ENCODE peak calls at places on chromosomes 11 and 22, in six cellular contexts. Z is IMR-90, E is brain microvascular endothelial cell, Y is astrocyte of the cerebellum, M is left ventricle myocardium inferior, K is epithelial cell of proximal tubule. W is an unnamed sample.

GRCh38 chr11:74871037-74871436 is 77.9 kb downstream of the XRRA1 start:
- DNase-seq in K (no peak), M (no peak), Z (no peak), E (no peak), Y (no peak), W (no peak)

GRCh38 chr11:112241486-112241885 is 15.3 kb downstream of the PTS start:
- DNase-seq in Y (peak), E (peak), Z (peak), M (no peak), K (no peak), W (peak)

GRCh38 chr11:86774422-86774821 is 25.9 kb upstream of the PRSS23 start:
- DNase-seq in K (no peak), E (no peak), Z (no peak), M (no peak), Y (no peak), W (no peak)

GRCh38 chr11:85974126-85974525 is 94.8 kb downstream of the PICALM start:
- DNase-seq in Z (peak), M (no peak), E (peak), K (no peak), Y (no peak), W (no peak)

GRCh38 chr11:29135504-29135903 is 881.3 kb downstream of the KCNA4 start:
- DNase-seq in K (peak), Z (peak), E (peak), M (no peak), Y (peak), W (peak)

GRCh38 chr22:44383652-44384562 is 71.2 kb upstream of the SHISAL1 start:
- DNase-seq in E (no peak), K (no peak), M (no peak), Z (no peak), Y (no peak), W (no peak)

GRCh38 chr11:2196970-2197770 is 25.6 kb upstream of the TH start:
- DNase-seq in Y (no peak), Z (peak), K (no peak), M (peak), E (peak), W (peak)

GRCh38 chr11:61968758-61969390 is 1.4 kb upstream of the FTH1 start:
- DNase-seq in Z (no peak), M (no peak), Y (no peak), K (no peak), E (no peak), W (no peak)

GRCh38 chr11:64608260-64608538 is 17.2 kb downstream of the SLC22A12 start:
- DNase-seq in E (no peak), Z (no peak), M (no peak), Y (no peak), K (no peak), W (no peak)

GRCh38 chr11:78350646-78351165 is 66.9 kb downstream of the GAB2 start:
- DNase-seq in E (no peak), K (peak), M (no peak), Z (peak), Y (peak), W (peak)

GRCh38 chr11:95863486-95864140 is 60.3 kb downstream of the MTMR2 start:
- DNase-seq in Z (peak), M (no peak), K (no peak), E (peak), Y (peak), W (peak)

GRCh38 chr22:21044931-21045584 is 688 bp upstream of the LRRC74B start:
- DNase-seq in Z (peak), M (no peak), E (peak), K (no peak), Y (peak), W (peak)

GRCh38 chr22:29478326-29479276 is 1.4 kb upstream of the NEFH start:
- DNase-seq in Y (no peak), K (no peak), E (no peak), M (no peak), Z (no peak), W (no peak)

GRCh38 chr11:133219543-133219942 is 312.8 kb downstream of the OPCML start:
- DNase-seq in Z (no peak), Y (no peak), E (no peak), M (no peak), K (no peak), W (no peak)

GRCh38 chr11:65429724-65430405 is 7.3 kb downstream of the NEAT1 start:
- DNase-seq in Y (no peak), Z (peak), E (peak), M (peak), K (peak), W (peak)

GRCh38 chr11:69481393-69481844 is at the start of gene LINC01488:
- DNase-seq in M (peak), K (no peak), E (no peak), Z (no peak), Y (no peak), W (no peak)

GRCh38 chr11:9529333-9529648 is 44.2 kb upstream of the WEE1 start:
- DNase-seq in E (no peak), Y (no peak), M (peak), K (no peak), Z (no peak), W (no peak)

GRCh38 chr11:111046291-111046690 is 199.2 kb upstream of the POU2AF2 start:
- DNase-seq in Z (peak), M (no peak), Y (peak), E (peak), K (no peak), W (peak)

GRCh38 chr11:76614471-76615183 is 55.9 kb downstream of the LRRC32 start:
- DNase-seq in E (no peak), Y (peak), M (peak), K (no peak), Z (no peak), W (peak)

GRCh38 chr22:37275134-37275533 is 7.2 kb upstream of the CYTH4 start:
- DNase-seq in M (no peak), K (no peak), Y (no peak), Z (no peak), E (no peak), W (no peak)

GRCh38 chr11:15006139-15006759 is 34.1 kb upstream of the CALCA start:
- DNase-seq in Z (peak), Y (peak), M (no peak), E (peak), K (no peak), W (peak)

GRCh38 chr11:6613496-6613895 is 1.5 kb upstream of the TAF10 start:
- DNase-seq in K (no peak), Y (no peak), E (no peak), M (no peak), Z (no peak), W (no peak)

GRCh38 chr11:2089536-2090165 is 49.5 kb downstream of the IGF2 start:
- DNase-seq in M (no peak), E (no peak), Y (no peak), K (no peak), Z (peak), W (peak)

GRCh38 chr22:21026783-21027692 is 5.3 kb downstream of the SLC7A4 start:
- DNase-seq in Z (peak), E (peak), K (no peak), M (peak), Y (peak), W (peak)

GRCh38 chr11:19628018-19628417 is 84.6 kb upstream of the NAV2 start:
- DNase-seq in E (peak), Z (peak), Y (no peak), M (peak), K (no peak), W (peak)

GRCh38 chr11:31711137-31711536 is 100.0 kb downstream of the PAX6 start:
- DNase-seq in K (no peak), Y (no peak), Z (no peak), M (no peak), E (no peak), W (no peak)

GRCh38 chr11:35976434-35976833 is 32.6 kb downstream of the LDLRAD3 start:
- DNase-seq in M (no peak), E (no peak), K (no peak), Z (no peak), Y (no peak), W (no peak)

GRCh38 chr11:12288212-12288933 is 89.0 kb upstream of the PARVA start:
- DNase-seq in E (peak), Z (peak), M (peak), Y (peak), K (peak), W (peak)

GRCh38 chr11:86069408-86070086 is 663 bp upstream of the PICALM start:
- DNase-seq in M (no peak), Z (peak), E (peak), K (peak), Y (peak), W (peak)

GRCh38 chr22:46392137-46392844 is 56.8 kb downstream of the TRMU start:
- DNase-seq in Z (no peak), M (no peak), K (no peak), Y (no peak), E (no peak), W (no peak)

GRCh38 chr22:37759281-37759680 is 48.5 kb upstream of the GCAT start:
- DNase-seq in M (no peak), Y (no peak), K (no peak), Z (no peak), E (no peak), W (no peak)

GRCh38 chr11:7341551-7341950 is 89.8 kb downstream of the SYT9 start:
- DNase-seq in Y (no peak), K (no peak), E (no peak), Z (no peak), M (no peak), W (no peak)

GRCh38 chr11:79236541-79236971 is 204.3 kb downstream of the TENM4 start:
- DNase-seq in Y (no peak), M (no peak), E (peak), Z (peak), K (no peak), W (peak)

GRCh38 chr11:130785376-130786110 is 130.7 kb downstream of the SNX19 start:
- DNase-seq in K (no peak), E (peak), Z (peak), M (no peak), Y (no peak), W (peak)

GRCh38 chr11:8090756-8091155 is 9.7 kb downstream of the TUB start:
- DNase-seq in M (no peak), K (no peak), Z (no peak), Y (no peak), E (peak), W (no peak)

GRCh38 chr11:115548878-115549528 is 44.8 kb upstream of the CADM1 start:
- DNase-seq in K (peak), Z (no peak), M (no peak), E (no peak), Y (no peak), W (no peak)

GRCh38 chr22:20011123-20011992 is 5.3 kb downstream of the ARVCF start:
- DNase-seq in M (no peak), E (no peak), Z (no peak), Y (no peak), K (no peak), W (no peak)

GRCh38 chr11:118658372-118659313 is 20.8 kb downstream of the TREH start:
- DNase-seq in K (no peak), Z (no peak), Y (no peak), M (no peak), E (no peak), W (peak)
- TF ChIP-seq CTCF in K (peak), Z (peak), Y (peak), M (peak), E (peak), W (peak)

GRCh38 chr11:66956689-66957290 is 1.4 kb downstream of the PC start:
- DNase-seq in E (peak), K (peak), M (no peak), Y (no peak), Z (peak), W (peak)
- H3K4me3 ChIP-seq in E (no peak), K (no peak), M (no peak), Y (peak), Z (no peak), W (peak)

GRCh38 chr11:102279641-102280170 is 37.6 kb upstream of the BIRC3 start:
- DNase-seq in K (no peak), Y (peak), Z (peak), E (peak), M (no peak), W (peak)
- TF ChIP-seq CTCF in K (peak), Y (peak), Z (peak), E (peak), M (no peak), W (peak)

GRCh38 chr11:99066609-99067008 is 45.9 kb downstream of the CNTN5 start:
- DNase-seq in Y (no peak), Z (no peak), E (no peak), M (no peak), K (no peak), W (no peak)

GRCh38 chr11:99069831-99070444 is 49.2 kb downstream of the CNTN5 start:
- DNase-seq in M (no peak), E (peak), Z (no peak), K (no peak), Y (peak), W (peak)

GRCh38 chr11:99063331-99063730 is 42.6 kb downstream of the CNTN5 start:
- DNase-seq in Z (no peak), M (no peak), Y (no peak), K (no peak), E (no peak), W (no peak)

DNA sequence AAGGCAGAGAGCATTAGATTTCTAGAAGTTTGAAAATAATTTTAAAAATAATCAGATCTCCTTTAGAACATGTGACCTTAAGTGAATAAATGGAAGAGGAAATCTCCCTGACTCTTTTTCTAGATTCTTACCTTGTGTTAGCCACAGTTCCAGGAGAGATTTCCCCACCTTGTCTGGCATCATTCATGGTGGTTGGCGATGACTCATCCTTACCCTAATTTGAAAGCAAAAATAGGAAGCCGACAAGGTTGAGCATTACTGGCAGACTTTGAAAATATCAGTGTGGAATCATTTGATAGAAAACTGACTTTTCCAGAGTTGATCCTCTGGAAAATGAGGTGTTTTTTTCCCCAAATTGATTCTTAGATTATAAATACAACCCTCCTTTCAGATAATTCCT is 48.1 kb downstream of the CNTN5 start:
- DNase-seq in E (no peak), K (no peak), Y (no peak), Z (no peak), M (no peak), W (no peak)
- H3K4me3 ChIP-seq in E (no peak), K (no peak), Y (no peak), Z (no peak), M (no peak), W (no peak)

GRCh38 chr11:57133616-57134015 is 48.1 kb upstream of the LRRC55 start:
- DNase-seq in E (no peak), Y (no peak), M (no peak), Z (no peak), K (no peak), W (no peak)

GRCh38 chr11:57135020-57135751 is 46.6 kb upstream of the LRRC55 start:
- DNase-seq in M (no peak), E (no peak), Y (no peak), Z (no peak), K (no peak), W (no peak)

GRCh38 chr11:57126766-57127400 is 54.9 kb upstream of the LRRC55 start:
- DNase-seq in K (no peak), E (no peak), Z (no peak), M (no peak), Y (no peak), W (no peak)

GRCh38 chr11:57134284-57134683 is 47.5 kb upstream of the LRRC55 start:
- DNase-seq in E (no peak), K (no peak), M (no peak), Y (no peak), Z (no peak), W (no peak)

GRCh38 chr11:57131080-57131790 is 50.5 kb upstream of the LRRC55 start:
- DNase-seq in Y (no peak), Z (peak), E (peak), K (no peak), M (peak), W (peak)
- TF ChIP-seq CTCF in Y (peak), Z (peak), E (peak), K (peak), M (peak), W (peak)

W was measured in astrocyte of the spinal cord.